ENCODE peak calls at places on chromosomes 13 and 19, in six cellular contexts. One of them, this sample, is unnamed.

GRCh38 chr13:60012503-60012902 is 151.2 kb downstream of the DIAPH3 start:
- DNase-seq in suprapubic skin: no peak
- DNase-seq in sigmoid colon: no peak
- DNase-seq in vagina: no peak
- DNase-seq in upper lobe of left lung: no peak
- DNase-seq in stomach: peak
- DNase-seq in this sample: no peak

GRCh38 chr13:99985243-99985874 is 3.8 kb downstream of the ZIC2 start:
- DNase-seq in upper lobe of left lung: no peak
- DNase-seq in stomach: no peak
- DNase-seq in suprapubic skin: no peak
- DNase-seq in vagina: no peak
- DNase-seq in sigmoid colon: no peak
- DNase-seq in this sample: no peak

GRCh38 chr13:80945328-80945727 is 604.4 kb upstream of the SPRY2 start:
- DNase-seq in upper lobe of left lung: no peak
- DNase-seq in vagina: no peak
- DNase-seq in suprapubic skin: no peak
- DNase-seq in stomach: peak
- DNase-seq in sigmoid colon: no peak
- DNase-seq in this sample: no peak

GRCh38 chr19:4185413-4186086 is 3.1 kb downstream of the ANKRD24 start:
- DNase-seq in suprapubic skin: no peak
- DNase-seq in upper lobe of left lung: no peak
- DNase-seq in vagina: no peak
- DNase-seq in stomach: no peak
- DNase-seq in sigmoid colon: no peak
- DNase-seq in this sample: no peak

GRCh38 chr13:85332595-85332994 is 466.6 kb downstream of the SLITRK6 start:
- DNase-seq in suprapubic skin: no peak
- DNase-seq in sigmoid colon: no peak
- DNase-seq in vagina: no peak
- DNase-seq in upper lobe of left lung: no peak
- DNase-seq in stomach: no peak
- DNase-seq in this sample: no peak

GRCh38 chr13:32036131-32036695 is 4.6 kb downstream of the FRY start:
- DNase-seq in stomach: no peak
- DNase-seq in sigmoid colon: no peak
- DNase-seq in suprapubic skin: no peak
- DNase-seq in vagina: no peak
- DNase-seq in upper lobe of left lung: peak
- DNase-seq in this sample: no peak

GRCh38 chr13:26555413-26555812 is 2.1 kb upstream of the WASF3 start:
- DNase-seq in upper lobe of left lung: no peak
- DNase-seq in sigmoid colon: no peak
- DNase-seq in suprapubic skin: no peak
- DNase-seq in stomach: no peak
- DNase-seq in vagina: no peak
- DNase-seq in this sample: no peak

GRCh38 chr19:35484637-35485036 is 5.6 kb downstream of the KRTDAP start:
- DNase-seq in stomach: no peak
- DNase-seq in sigmoid colon: no peak
- DNase-seq in suprapubic skin: no peak
- DNase-seq in upper lobe of left lung: no peak
- DNase-seq in vagina: no peak
- DNase-seq in this sample: no peak

GRCh38 chr19:12680034-12680433 is 1.6 kb downstream of the DHPS start:
- DNase-seq in suprapubic skin: no peak
- DNase-seq in sigmoid colon: no peak
- DNase-seq in upper lobe of left lung: no peak
- DNase-seq in stomach: no peak
- DNase-seq in vagina: no peak
- DNase-seq in this sample: no peak

GRCh38 chr13:68257111-68257842 is 1027.1 kb upstream of the PCDH9 start:
- DNase-seq in upper lobe of left lung: no peak
- DNase-seq in stomach: no peak
- DNase-seq in sigmoid colon: no peak
- DNase-seq in vagina: no peak
- DNase-seq in suprapubic skin: no peak
- DNase-seq in this sample: no peak

GRCh38 chr19:6003976-6004375 is 26.0 kb upstream of the RANBP3 start:
- DNase-seq in upper lobe of left lung: no peak
- DNase-seq in sigmoid colon: no peak
- DNase-seq in suprapubic skin: no peak
- DNase-seq in stomach: no peak
- DNase-seq in vagina: no peak
- DNase-seq in this sample: no peak

GRCh38 chr13:32079586-32079985 is 48.0 kb downstream of the FRY start:
- DNase-seq in vagina: no peak
- DNase-seq in sigmoid colon: no peak
- DNase-seq in suprapubic skin: no peak
- DNase-seq in stomach: no peak
- DNase-seq in upper lobe of left lung: no peak
- DNase-seq in this sample: no peak

GRCh38 chr19:47161876-47162489 is 31.3 kb downstream of the SAE1 start:
- DNase-seq in upper lobe of left lung: no peak
- DNase-seq in suprapubic skin: no peak
- DNase-seq in stomach: no peak
- DNase-seq in vagina: no peak
- DNase-seq in sigmoid colon: no peak
- DNase-seq in this sample: no peak

GRCh38 chr13:99158846-99159245 is 41.8 kb upstream of the UBAC2 start:
- DNase-seq in stomach: no peak
- DNase-seq in upper lobe of left lung: no peak
- DNase-seq in vagina: no peak
- DNase-seq in suprapubic skin: no peak
- DNase-seq in sigmoid colon: no peak
- DNase-seq in this sample: no peak

GRCh38 chr13:65855276-65855675 is 1374.9 kb downstream of the PCDH9 start:
- DNase-seq in vagina: no peak
- DNase-seq in sigmoid colon: no peak
- DNase-seq in suprapubic skin: no peak
- DNase-seq in stomach: no peak
- DNase-seq in upper lobe of left lung: no peak
- DNase-seq in this sample: no peak

GRCh38 chr19:29622191-29623070 is 16.3 kb downstream of the POP4 start:
- DNase-seq in sigmoid colon: no peak
- DNase-seq in vagina: no peak
- DNase-seq in stomach: no peak
- DNase-seq in suprapubic skin: no peak
- DNase-seq in upper lobe of left lung: no peak
- DNase-seq in this sample: no peak

GRCh38 chr13:51862965-51863364 is 1.2 kb downstream of the CCDC70 start:
- DNase-seq in stomach: no peak
- DNase-seq in suprapubic skin: no peak
- DNase-seq in vagina: no peak
- DNase-seq in sigmoid colon: no peak
- DNase-seq in upper lobe of left lung: no peak
- DNase-seq in this sample: no peak

GRCh38 chr13:114059946-114060860 is 72.2 kb downstream of the RASA3 start:
- DNase-seq in upper lobe of left lung: no peak
- DNase-seq in vagina: no peak
- DNase-seq in suprapubic skin: no peak
- DNase-seq in sigmoid colon: no peak
- DNase-seq in stomach: no peak
- DNase-seq in this sample: no peak

GRCh38 chr13:100707818-100708740 is 33.5 kb upstream of the TMTC4 start:
- DNase-seq in upper lobe of left lung: no peak
- DNase-seq in stomach: no peak
- DNase-seq in sigmoid colon: no peak
- DNase-seq in vagina: no peak
- DNase-seq in suprapubic skin: no peak
- DNase-seq in this sample: no peak

GRCh38 chr13:45879666-45880065 is 28.1 kb upstream of the SIAH3 start:
- DNase-seq in vagina: no peak
- DNase-seq in suprapubic skin: no peak
- DNase-seq in sigmoid colon: no peak
- DNase-seq in stomach: peak
- DNase-seq in upper lobe of left lung: no peak
- DNase-seq in this sample: peak

GRCh38 chr13:90868321-90868920 is 479.1 kb upstream of the MIR17HG start:
- DNase-seq in stomach: no peak
- DNase-seq in vagina: no peak
- DNase-seq in upper lobe of left lung: no peak
- DNase-seq in sigmoid colon: no peak
- DNase-seq in suprapubic skin: no peak
- DNase-seq in this sample: no peak

GRCh38 chr13:76992548-76993001 is 694 bp downstream of the CLN5 start:
- DNase-seq in upper lobe of left lung: peak
- DNase-seq in stomach: no peak
- DNase-seq in sigmoid colon: no peak
- DNase-seq in vagina: no peak
- DNase-seq in suprapubic skin: no peak
- DNase-seq in this sample: no peak

GRCh38 chr13:84831666-84832657 is 949.7 kb upstream of the SLITRK1 start:
- DNase-seq in suprapubic skin: no peak
- DNase-seq in stomach: no peak
- DNase-seq in sigmoid colon: no peak
- DNase-seq in upper lobe of left lung: no peak
- DNase-seq in vagina: no peak
- DNase-seq in this sample: no peak

DNA sequence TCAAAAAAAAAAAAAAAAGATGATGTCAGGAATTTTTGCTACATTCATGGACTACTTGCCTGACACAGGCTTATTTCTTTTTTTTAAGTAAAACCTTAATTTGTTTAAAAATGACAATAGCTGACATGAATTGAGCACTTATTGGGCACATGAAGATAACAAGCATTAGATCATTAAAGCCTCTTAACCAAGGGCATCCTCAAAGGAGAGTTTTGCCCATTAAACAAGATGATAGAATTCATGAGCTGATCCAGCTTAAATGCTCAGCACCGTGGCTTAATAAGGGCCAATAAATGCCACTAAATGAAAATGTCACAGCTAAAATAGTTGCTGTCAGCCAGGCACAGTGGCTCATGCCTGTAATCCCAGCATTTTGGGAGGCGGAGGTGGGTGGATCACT is 19.3 kb downstream of the FBXO17 start:
- DNase-seq in sigmoid colon: no peak
- DNase-seq in stomach: no peak
- DNase-seq in upper lobe of left lung: no peak
- DNase-seq in vagina: no peak
- DNase-seq in suprapubic skin: no peak
- DNase-seq in this sample: no peak
- TF ChIP-seq POLR2AphosphoS5 in sigmoid colon: no peak
- TF ChIP-seq POLR2AphosphoS5 in stomach: no peak
- TF ChIP-seq POLR2AphosphoS5 in upper lobe of left lung: no peak
- TF ChIP-seq POLR2AphosphoS5 in vagina: no peak
- TF ChIP-seq POLR2AphosphoS5 in suprapubic skin: no peak
- TF ChIP-seq POLR2AphosphoS5 in this sample: no peak

DNA sequence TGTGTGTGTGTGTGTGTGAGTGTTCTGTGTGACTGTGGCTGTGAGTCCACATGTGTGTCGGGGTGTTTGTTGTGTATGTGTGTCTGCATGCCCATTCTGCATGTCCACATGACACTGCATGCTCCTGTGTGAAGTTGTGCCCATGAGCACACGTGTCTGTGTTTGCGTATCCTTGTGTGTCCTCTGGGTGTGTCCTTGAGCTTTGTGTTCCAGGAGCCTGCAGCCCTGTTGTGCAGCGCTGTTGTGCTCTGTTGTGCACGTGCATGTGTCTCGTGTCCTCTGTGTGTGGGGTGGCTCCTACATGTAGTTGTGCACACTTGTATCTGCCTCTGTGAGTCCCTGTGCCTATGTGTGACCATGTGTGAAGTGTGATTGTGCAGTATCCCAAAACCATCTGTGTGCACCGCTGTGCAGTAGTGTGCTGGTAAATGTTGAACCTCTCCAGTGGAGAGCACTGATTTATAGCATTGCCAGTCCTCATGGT is 2.2 kb upstream of the ARHGEF18 start:
- DNase-seq in sigmoid colon: peak
- DNase-seq in vagina: no peak
- DNase-seq in suprapubic skin: no peak
- DNase-seq in upper lobe of left lung: no peak
- DNase-seq in stomach: no peak
- DNase-seq in this sample: no peak
- H3K27ac ChIP-seq in sigmoid colon: no peak
- H3K27ac ChIP-seq in vagina: no peak
- H3K27ac ChIP-seq in suprapubic skin: no peak
- H3K27ac ChIP-seq in upper lobe of left lung: no peak
- H3K27ac ChIP-seq in stomach: no peak
- H3K27ac ChIP-seq in this sample: no peak

GRCh38 chr13:24680921-24681585 is 845 bp downstream of the ATP12A start:
- DNase-seq in upper lobe of left lung: no peak
- DNase-seq in vagina: no peak
- DNase-seq in sigmoid colon: no peak
- DNase-seq in suprapubic skin: no peak
- DNase-seq in stomach: no peak
- DNase-seq in this sample: no peak
- H3K4me3 ChIP-seq in upper lobe of left lung: no peak
- H3K4me3 ChIP-seq in vagina: no peak
- H3K4me3 ChIP-seq in sigmoid colon: peak
- H3K4me3 ChIP-seq in suprapubic skin: peak
- H3K4me3 ChIP-seq in stomach: peak
- H3K4me3 ChIP-seq in this sample: peak

GRCh38 chr19:18393836-18394235 is 3.6 kb downstream of the LRRC25 start:
- DNase-seq in vagina: no peak
- DNase-seq in sigmoid colon: no peak
- DNase-seq in suprapubic skin: no peak
- DNase-seq in stomach: peak
- DNase-seq in upper lobe of left lung: peak
- DNase-seq in this sample: no peak

GRCh38 chr19:18396471-18397241 is 766 bp downstream of the LRRC25 start:
- DNase-seq in upper lobe of left lung: no peak
- DNase-seq in sigmoid colon: no peak
- DNase-seq in stomach: no peak
- DNase-seq in suprapubic skin: no peak
- DNase-seq in vagina: no peak
- DNase-seq in this sample: no peak

GRCh38 chr19:18397242-18398202 is at the start of gene LRRC25:
- DNase-seq in vagina: no peak
- DNase-seq in suprapubic skin: no peak
- DNase-seq in stomach: no peak
- DNase-seq in upper lobe of left lung: peak
- DNase-seq in sigmoid colon: peak
- DNase-seq in this sample: no peak

GRCh38 chr19:18401580-18402112 is 4.2 kb upstream of the LRRC25 start:
- DNase-seq in vagina: no peak
- DNase-seq in sigmoid colon: peak
- DNase-seq in stomach: no peak
- DNase-seq in suprapubic skin: no peak
- DNase-seq in upper lobe of left lung: peak
- DNase-seq in this sample: no peak

GRCh38 chr19:18399008-18399407 is 1.6 kb upstream of the LRRC25 start:
- DNase-seq in upper lobe of left lung: peak
- DNase-seq in sigmoid colon: no peak
- DNase-seq in stomach: peak
- DNase-seq in vagina: no peak
- DNase-seq in suprapubic skin: no peak
- DNase-seq in this sample: no peak
- TF ChIP-seq POLR2AphosphoS5 in upper lobe of left lung: peak
- TF ChIP-seq POLR2AphosphoS5 in sigmoid colon: peak
- TF ChIP-seq POLR2AphosphoS5 in stomach: peak
- TF ChIP-seq POLR2AphosphoS5 in vagina: no peak
- TF ChIP-seq POLR2AphosphoS5 in suprapubic skin: no peak
- TF ChIP-seq POLR2AphosphoS5 in this sample: no peak